ENCODE peak calls at places on chromosomes 12 and 14, in eight cellular contexts. L is pancreas, Y is right atrium auricular region, G is HepG2, E is fibroblast of lung, Z is thoracic aorta, R is lung, C is esophagus muscularis mucosa. Q is an unnamed sample.

GRCh38 chr12:93167331-93167730 is 210.4 kb upstream of the NUDT4 start:
- DNase-seq in L (no peak), Y (no peak), G (no peak), E (no peak), Z (no peak), R (no peak), C (no peak), Q (no peak)

GRCh38 chr12:10989107-10989506 is 2.4 kb upstream of the TAS2R50 start:
- DNase-seq in L (no peak), Y (no peak), G (no peak), E (no peak), Z (no peak), R (no peak), C (no peak), Q (no peak)

GRCh38 chr12:61452076-61452475 is 808.1 kb upstream of the USP15 start:
- DNase-seq in L (no peak), Y (no peak), G (no peak), E (no peak), Z (no peak), R (no peak), C (no peak), Q (no peak)

GRCh38 chr14:105315211-105315721 is 718 bp downstream of the PACS2 start:
- DNase-seq in L (peak), Y (peak), G (peak), E (no peak), Z (no peak), R (no peak), C (no peak), Q (no peak)

GRCh38 chr12:100827901-100828520 is 33.4 kb downstream of the ANO4 start:
- DNase-seq in L (no peak), Y (no peak), G (peak), E (peak), Z (no peak), R (no peak), C (no peak), Q (no peak)

GRCh38 chr12:4009979-4010704 is 136.9 kb upstream of the PARP11 start:
- DNase-seq in L (no peak), Y (no peak), G (peak), E (no peak), Z (no peak), R (no peak), C (no peak), Q (no peak)

GRCh38 chr12:12482150-12482761 is 80.4 kb downstream of the DUSP16 start:
- DNase-seq in L (no peak), Y (no peak), G (no peak), E (no peak), Z (no peak), R (no peak), C (no peak), Q (no peak)

GRCh38 chr12:51980051-51980808 is 26.5 kb upstream of the TAMALIN start:
- DNase-seq in L (peak), Y (no peak), G (peak), E (peak), Z (no peak), R (peak), C (no peak), Q (no peak)

GRCh38 chr12:65835256-65835655 is 11.0 kb downstream of the HMGA2 start:
- DNase-seq in L (no peak), Y (no peak), G (no peak), E (peak), Z (no peak), R (no peak), C (no peak), Q (no peak)

GRCh38 chr12:120647375-120647755 is 6.9 kb downstream of the CABP1 start:
- DNase-seq in L (no peak), Y (no peak), G (no peak), E (no peak), Z (no peak), R (no peak), C (no peak), Q (no peak)

GRCh38 chr14:44795725-44796124 is 166.0 kb downstream of the KLHL28 start:
- DNase-seq in L (no peak), Y (no peak), G (no peak), E (no peak), Z (no peak), R (no peak), C (no peak), Q (no peak)

GRCh38 chr12:84542289-84542688 is 370.3 kb downstream of the SLC6A15 start:
- DNase-seq in L (no peak), Y (no peak), G (no peak), E (no peak), Z (no peak), R (no peak), C (no peak), Q (no peak)

GRCh38 chr12:104598342-104599271 is 141.9 kb downstream of the CHST11 start:
- DNase-seq in L (peak), Y (no peak), G (no peak), E (no peak), Z (no peak), R (no peak), C (no peak), Q (no peak)

GRCh38 chr12:120413901-120414695 is 23.8 kb upstream of the COX6A1 start:
- DNase-seq in L (peak), Y (no peak), G (no peak), E (no peak), Z (no peak), R (no peak), C (no peak), Q (no peak)

GRCh38 chr14:96051642-96052540 is 12.7 kb downstream of the C14orf132 start:
- DNase-seq in L (no peak), Y (no peak), G (peak), E (no peak), Z (no peak), R (no peak), C (no peak), Q (peak)

GRCh38 chr12:109910969-109911348 is 10.9 kb downstream of the TCHP start:
- DNase-seq in L (no peak), Y (no peak), G (peak), E (peak), Z (no peak), R (no peak), C (no peak), Q (no peak)

GRCh38 chr14:34029921-34030334 is 79.1 kb upstream of the EGLN3 start:
- DNase-seq in L (no peak), Y (no peak), G (no peak), E (peak), Z (no peak), R (peak), C (no peak), Q (no peak)

GRCh38 chr14:64762044-64763034 is 58.1 kb downstream of the PLEKHG3 start:
- DNase-seq in L (peak), Y (peak), G (peak), E (peak), Z (no peak), R (peak), C (no peak), Q (peak)

GRCh38 chr14:102786758-102787157 is 9.5 kb downstream of the TRAF3 start:
- DNase-seq in L (no peak), Y (no peak), G (no peak), E (no peak), Z (no peak), R (no peak), C (no peak), Q (no peak)

GRCh38 chr14:65153101-65153500 is 50.8 kb upstream of the MAX start:
- DNase-seq in L (no peak), Y (no peak), G (no peak), E (no peak), Z (no peak), R (no peak), C (no peak), Q (no peak)

GRCh38 chr14:100837812-100838170 is 11.9 kb downstream of the MEG3 start:
- DNase-seq in L (no peak), Y (no peak), G (no peak), E (no peak), Z (no peak), R (no peak), C (no peak), Q (no peak)

GRCh38 chr14:60482743-60483142 is 3.1 kb downstream of the C14orf39 start:
- DNase-seq in L (no peak), Y (no peak), G (peak), E (no peak), Z (no peak), R (no peak), C (no peak), Q (no peak)

GRCh38 chr14:94028450-94028826 is 2.3 kb downstream of the OTUB2 start:
- DNase-seq in L (no peak), Y (no peak), G (peak), E (no peak), Z (no peak), R (no peak), C (no peak), Q (no peak)

GRCh38 chr12:6961695-6962284 is 8.7 kb downstream of the PHB2 start:
- DNase-seq in L (peak), Y (peak), G (peak), E (peak), Z (no peak), R (peak), C (no peak), Q (peak)

GRCh38 chr12:6285063-6285477 is 25.4 kb upstream of the PLEKHG6 start:
- DNase-seq in L (peak), Y (no peak), G (peak), E (peak), Z (no peak), R (peak), C (no peak), Q (no peak)

GRCh38 chr12:75781532-75782046 is 250.0 kb downstream of the PHLDA1 start:
- DNase-seq in L (no peak), Y (no peak), G (no peak), E (peak), Z (no peak), R (no peak), C (no peak), Q (no peak)

GRCh38 chr14:76256545-76256944 is 104.8 kb downstream of the GPATCH2L start:
- DNase-seq in L (no peak), Y (no peak), G (no peak), E (no peak), Z (no peak), R (no peak), C (no peak), Q (no peak)
- TF ChIP-seq CTCF in L (no peak), Y (no peak), G (no peak), E (no peak), Z (no peak), R (no peak), C (no peak), Q (no peak)

GRCh38 chr12:96239711-96240234 is 45.6 kb downstream of the ELK3 start:
- DNase-seq in L (no peak), Y (no peak), G (no peak), E (peak), Z (no peak), R (no peak), C (peak), Q (no peak)
- H3K27ac ChIP-seq in L (no peak), Y (peak), G (no peak), E (peak), Z (no peak), R (peak), C (peak), Q (no peak)

DNA sequence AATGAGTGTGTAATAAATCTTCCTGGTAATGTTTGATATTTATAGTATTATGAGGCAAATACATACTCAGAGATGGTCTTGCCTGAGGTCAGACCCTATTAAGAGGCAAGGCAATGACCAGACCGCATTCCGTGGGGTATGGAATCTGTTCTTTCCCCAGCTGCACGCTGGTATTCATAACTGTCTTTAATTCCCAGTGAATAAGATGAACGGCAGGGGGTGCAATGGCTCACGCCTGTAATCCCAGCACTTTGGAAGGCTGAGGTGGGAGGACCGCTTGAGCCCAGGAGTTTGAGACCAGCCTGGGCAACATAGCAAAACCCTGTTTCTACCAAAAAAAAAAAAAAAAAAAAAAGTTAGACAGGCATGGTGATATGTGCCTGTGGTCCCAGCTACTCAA is 44.6 kb downstream of the ERO1A start:
- DNase-seq in L (no peak), Y (no peak), G (peak), E (no peak), Z (no peak), R (no peak), C (no peak), Q (no peak)
- TF ChIP-seq CTCF in L (no peak), Y (no peak), G (peak), E (no peak), Z (no peak), R (no peak), C (no peak), Q (no peak)

GRCh38 chr12:53676715-53677611 is 1.1 kb upstream of the ATP5MC2 start:
- DNase-seq in L (no peak), Y (no peak), G (no peak), E (peak), Z (no peak), R (no peak), C (no peak), Q (peak)
- H3K27ac ChIP-seq in L (peak), Y (peak), G (no peak), E (peak), Z (peak), R (peak), C (peak), Q (peak)

GRCh38 chr12:122959566-122960192 is 6.6 kb downstream of the ABCB9 start:
- DNase-seq in L (no peak), Y (no peak), G (no peak), E (no peak), Z (no peak), R (no peak), C (no peak), Q (no peak)
- TF ChIP-seq CTCF in L (no peak), Y (no peak), G (no peak), E (no peak), Z (no peak), R (no peak), C (no peak), Q (no peak)

GRCh38 chr12:102376251-102376747 is 104.1 kb downstream of the IGF1 start:
- DNase-seq in L (no peak), Y (peak), G (no peak), E (peak), Z (no peak), R (no peak), C (no peak), Q (no peak)
- H3K27ac ChIP-seq in L (no peak), Y (no peak), G (no peak), E (no peak), Z (no peak), R (no peak), C (no peak), Q (peak)

Q was measured in coronary artery.